ENCODE peak calls at places on chromosomes 12 and 14, in four cellular contexts. S is K562, H is SK-N-SH, X is GM12878. P is an unnamed sample.

GRCh38 chr12:109762673-109763191 is 49.1 kb downstream of the FAM222A start:
- DNase-seq in S (no peak), H (no peak), X (no peak), P (no peak)

GRCh38 chr12:3076730-3077571 is at the start of gene TSPAN9:
- DNase-seq in S (peak), H (peak), X (no peak), P (peak)

GRCh38 chr14:22650960-22651521 is 6.9 kb upstream of the OR6J1 start:
- DNase-seq in S (no peak), H (no peak), X (peak), P (no peak)

GRCh38 chr12:122130150-122130549 is 43.9 kb downstream of the IL31 start:
- DNase-seq in S (no peak), H (no peak), X (no peak), P (no peak)

GRCh38 chr14:78805586-78805985 is 635.4 kb downstream of the NRXN3 start:
- DNase-seq in S (no peak), H (no peak), X (no peak), P (no peak)

GRCh38 chr12:111268738-111269572 is 99.9 kb downstream of the PHETA1 start:
- DNase-seq in S (peak), H (peak), X (no peak), P (peak)

GRCh38 chr12:118821386-118821928 is 159.9 kb upstream of the SRRM4 start:
- DNase-seq in S (no peak), H (peak), X (no peak), P (no peak)

GRCh38 chr12:103423061-103423473 is 72.7 kb downstream of the C12orf42 start:
- DNase-seq in S (no peak), H (peak), X (no peak), P (no peak)

DNA sequence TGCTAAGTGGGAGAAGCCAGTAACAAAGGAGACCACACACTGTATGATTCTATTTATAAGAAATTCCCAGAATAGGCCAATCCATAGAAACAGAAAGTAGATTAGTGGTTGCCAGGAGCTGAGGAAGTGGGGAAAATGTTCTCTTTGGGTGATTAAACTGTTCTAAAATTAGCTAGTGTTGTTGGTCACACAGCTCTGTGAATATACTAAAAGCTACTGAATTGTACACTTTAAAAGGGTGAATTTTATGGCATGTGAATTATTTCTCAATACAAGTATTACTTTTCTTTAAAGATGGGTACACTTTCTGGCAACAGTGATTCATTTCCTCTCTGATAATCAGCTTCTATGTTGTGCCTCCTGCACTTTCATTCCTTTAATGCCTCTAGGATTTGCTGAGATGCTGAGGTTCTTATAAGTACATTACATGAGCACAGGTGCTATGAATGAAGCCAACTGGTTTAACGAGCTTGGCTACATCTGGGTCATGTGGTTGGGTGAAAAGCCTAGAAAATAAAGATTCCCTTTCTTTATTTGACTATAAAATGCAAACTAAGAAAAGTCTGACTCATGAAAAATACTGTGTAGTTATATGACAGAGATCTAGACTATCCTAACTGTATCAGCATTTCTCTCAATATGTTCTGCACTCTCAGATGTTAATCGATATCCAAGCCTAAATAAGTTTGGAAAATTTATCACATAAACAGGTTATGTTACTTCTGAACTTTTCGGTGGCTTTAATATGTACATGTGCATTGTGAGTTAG is 132.9 kb downstream of the DAAM1 start:
- DNase-seq in S (no peak), H (no peak), X (no peak), P (no peak)
- TF ChIP-seq USF1 in S (no peak), H (no peak), X (no peak), P (no peak)

DNA sequence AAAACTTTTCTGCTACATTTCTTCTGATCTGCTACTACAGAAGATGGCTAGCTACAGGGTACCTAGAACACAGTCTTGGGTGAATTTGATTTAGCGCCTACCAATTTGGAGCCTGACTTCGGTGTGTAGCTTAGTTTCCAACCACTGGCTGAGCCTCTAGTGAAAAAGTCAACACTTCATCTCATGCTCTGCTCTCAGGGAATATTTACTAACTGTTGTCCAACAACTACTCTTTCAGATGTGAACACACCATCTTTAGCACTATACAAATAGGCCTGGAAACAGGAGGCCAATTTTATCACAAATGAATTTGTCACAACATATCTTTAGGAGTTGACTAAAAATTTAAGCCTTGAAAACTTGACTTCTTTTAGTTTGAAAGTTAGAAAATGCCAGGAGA is 167.9 kb downstream of the NELL2 start:
- DNase-seq in S (no peak), H (no peak), X (no peak), P (no peak)
- TF ChIP-seq MAX in S (no peak), H (no peak), X (no peak), P (no peak)

DNA sequence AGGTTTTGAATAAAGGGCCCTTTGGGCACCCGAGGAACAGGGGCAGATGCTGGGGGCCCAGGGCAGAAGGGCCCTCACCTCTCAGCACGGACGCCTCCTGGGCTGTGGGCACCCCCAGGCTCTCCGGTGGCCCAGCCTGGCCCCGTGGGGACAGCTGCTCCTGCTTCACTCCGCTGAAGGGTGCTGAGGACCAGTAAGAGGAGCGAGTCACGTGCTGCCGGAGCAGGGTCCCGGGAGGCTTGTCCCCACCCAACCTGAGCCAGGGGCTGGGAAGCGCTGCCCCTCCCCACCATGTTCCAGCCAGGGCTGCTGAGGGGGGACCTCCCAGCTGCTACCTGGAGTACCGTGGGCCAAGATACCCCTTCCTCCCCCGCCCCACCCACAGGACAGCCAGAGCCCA is 59.5 kb downstream of the RFLNA start:
- DNase-seq in S (no peak), H (no peak), X (no peak), P (no peak)
- TF ChIP-seq USF1 in S (no peak), H (no peak), X (no peak), P (no peak)

DNA sequence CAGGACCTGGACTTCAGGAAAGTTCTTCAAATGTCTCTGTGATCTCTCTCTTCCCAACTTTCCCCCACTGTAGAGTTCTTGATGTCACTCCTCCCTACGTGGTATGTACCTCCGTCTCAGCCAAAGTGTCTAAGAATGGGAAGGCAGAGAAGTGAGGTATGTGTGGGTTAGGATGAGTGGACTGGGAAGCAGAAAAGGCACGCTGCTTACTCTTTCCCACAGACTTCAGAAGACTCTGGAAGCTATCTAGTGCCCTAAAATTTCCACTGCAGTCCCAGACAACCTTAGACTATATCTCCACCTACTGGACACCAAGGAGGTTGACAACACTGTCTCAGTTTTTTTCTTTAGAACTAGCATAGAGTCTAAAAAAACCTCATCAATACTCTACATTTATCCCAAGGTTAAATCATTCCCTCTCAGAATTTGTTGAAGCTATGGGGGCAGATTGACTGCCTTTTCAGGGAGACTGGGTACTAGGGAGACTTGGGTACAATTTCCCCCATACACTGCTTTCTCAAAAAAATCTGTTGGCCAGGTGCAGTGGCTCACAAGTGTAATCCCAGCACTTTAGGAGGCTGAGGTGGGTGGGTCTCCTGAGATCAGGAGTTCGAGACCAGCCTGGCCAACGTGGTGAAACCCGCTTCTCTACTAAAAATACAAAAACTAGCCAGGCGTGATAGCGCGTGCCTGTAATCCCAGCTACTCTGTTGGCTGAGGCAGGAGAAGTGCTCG is 20.6 kb upstream of the ITGA5 start:
- DNase-seq in S (peak), H (peak), X (no peak), P (no peak)
- TF ChIP-seq MAX in S (no peak), H (no peak), X (no peak), P (no peak)

GRCh38 chr14:104266643-104267575 is 128.5 kb downstream of the KIF26A start:
- DNase-seq in S (no peak), H (no peak), X (no peak), P (no peak)

GRCh38 chr14:104267895-104268294 is 129.5 kb downstream of the KIF26A start:
- DNase-seq in S (no peak), H (no peak), X (no peak), P (peak)

GRCh38 chr14:104271394-104271793 is 133.0 kb downstream of the KIF26A start:
- DNase-seq in S (no peak), H (no peak), X (no peak), P (no peak)

GRCh38 chr14:104268295-104268694 is 129.9 kb downstream of the KIF26A start:
- DNase-seq in S (no peak), H (no peak), X (no peak), P (no peak)

GRCh38 chr14:104268725-104269436 is 130.5 kb downstream of the KIF26A start:
- DNase-seq in S (no peak), H (no peak), X (no peak), P (peak)
- TF ChIP-seq USF1 in S (no peak), H (no peak), X (no peak), P (no peak)

DNA sequence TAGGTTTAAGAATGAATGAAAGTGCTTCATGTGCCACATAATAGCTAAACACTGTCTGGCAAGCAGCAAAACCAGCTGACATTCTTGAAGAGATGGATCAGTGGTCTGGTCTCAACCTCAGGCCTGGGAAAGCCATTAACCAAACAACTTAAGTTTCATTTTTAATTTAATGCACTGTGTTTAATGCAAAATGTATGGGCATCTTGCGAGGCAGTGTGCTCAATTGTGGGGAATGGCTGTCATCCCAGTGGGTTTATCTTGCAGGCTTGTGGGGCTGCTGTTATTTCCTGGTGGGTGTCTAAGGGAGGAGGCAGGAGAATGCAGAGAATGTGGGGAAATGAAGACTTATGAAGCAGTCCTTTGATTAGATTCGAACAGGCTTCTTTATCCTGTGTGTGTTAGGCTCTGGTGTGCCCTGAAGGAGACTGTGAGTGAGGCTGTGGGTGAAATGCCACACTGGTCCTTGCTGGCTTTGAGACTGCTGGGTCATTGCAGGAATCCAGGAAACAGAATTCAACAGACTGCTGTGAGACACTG is 144.1 kb upstream of the PELI2 start:
- DNase-seq in S (no peak), H (no peak), X (no peak), P (no peak)
- TF ChIP-seq MAX in S (no peak), H (no peak), X (no peak), P (no peak)

GRCh38 chr12:6688543-6688999 is 604 bp downstream of the ZNF384 start:
- DNase-seq in S (no peak), H (peak), X (peak), P (no peak)
- TF ChIP-seq USF1 in S (no peak), H (no peak), X (no peak), P (no peak)

GRCh38 chr12:126747530-126748149 is 1519.3 kb upstream of the TMEM132C start:
- DNase-seq in S (peak), H (peak), X (no peak), P (peak)
- TF ChIP-seq MAX in S (no peak), H (no peak), X (no peak), P (no peak)

DNA sequence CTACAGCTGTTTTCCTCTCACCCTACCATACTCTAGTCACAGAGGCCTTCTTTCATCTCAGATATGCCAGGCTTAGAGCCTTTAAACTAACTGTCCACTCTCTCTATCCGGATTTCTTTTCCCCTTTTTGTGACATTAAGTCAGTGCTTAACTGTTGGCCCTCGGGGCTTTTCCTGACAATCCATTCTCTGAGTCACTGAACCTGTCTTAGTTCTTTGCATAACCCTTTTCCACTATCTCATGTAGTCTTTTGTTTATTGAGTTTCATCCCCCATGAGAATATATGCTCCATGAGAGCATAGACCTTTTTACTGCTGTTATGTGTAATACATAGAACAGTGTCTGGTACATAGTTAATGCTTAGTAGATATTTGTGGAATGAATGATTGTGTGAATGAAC is 68.7 kb downstream of the PLEKHA5 start:
- DNase-seq in S (no peak), H (no peak), X (no peak), P (no peak)
- TF ChIP-seq USF1 in S (no peak), H (no peak), X (no peak), P (no peak)

GRCh38 chr14:37623971-37624370 is 28.5 kb downstream of the TTC6 start:
- DNase-seq in S (no peak), H (no peak), X (no peak), P (no peak)

GRCh38 chr14:37620856-37621255 is 25.4 kb downstream of the TTC6 start:
- DNase-seq in S (no peak), H (no peak), X (no peak), P (no peak)

GRCh38 chr14:37623552-37623951 is 28.1 kb downstream of the TTC6 start:
- DNase-seq in S (no peak), H (no peak), X (no peak), P (no peak)

GRCh38 chr14:37625597-37626595 is 30.5 kb downstream of the TTC6 start:
- DNase-seq in S (no peak), H (no peak), X (no peak), P (no peak)

GRCh38 chr14:37622231-37622923 is 26.9 kb downstream of the TTC6 start:
- DNase-seq in S (no peak), H (no peak), X (no peak), P (peak)
- TF ChIP-seq MAX in S (no peak), H (no peak), X (no peak), P (peak)